ENCODE peak calls at places on chromosome 11, in six cellular contexts. X, R, W, G, H and N are unnamed samples.

GRCh38 chr11:57641011-57641410 is 8.7 kb downstream of the YPEL4 start:
- DNase-seq in X (no peak), R (peak; percentile 65), W (no peak), G (no peak), H (peak; percentile 72), N (no peak)

GRCh38 chr11:35167451-35167954 is 28.5 kb downstream of the CD44 start:
- DNase-seq in X (no peak), R (peak; percentile 76), W (no peak), G (no peak), H (no peak), N (no peak)

GRCh38 chr11:66420671-66421476 is at the start of gene NPAS4:
- DNase-seq in X (no peak), R (no peak), W (no peak), G (no peak), H (no peak), N (no peak)

GRCh38 chr11:86091566-86091965 is 22.7 kb upstream of the PICALM start:
- DNase-seq in X (peak; percentile 78), R (peak; percentile 76), W (no peak), G (peak; percentile 82), H (no peak), N (no peak)

GRCh38 chr11:68468217-68468828 is 7.8 kb downstream of the PPP6R3 start:
- DNase-seq in X (no peak), R (no peak), W (no peak), G (no peak), H (no peak), N (no peak)

GRCh38 chr11:15665368-15665871 is 550.7 kb downstream of the INSC start:
- DNase-seq in X (peak; percentile 55), R (peak; percentile 54), W (no peak), G (peak; percentile 72), H (peak; percentile 23), N (peak; percentile 49)

GRCh38 chr11:120471131-120471530 is 40.4 kb upstream of the GRIK4 start:
- DNase-seq in X (peak; percentile 8), R (peak; percentile 77), W (no peak), G (peak; percentile 89), H (no peak), N (peak; percentile 13)

GRCh38 chr11:128690746-128691091 is 3.2 kb upstream of the FLI1 start:
- DNase-seq in X (no peak), R (no peak), W (no peak), G (no peak), H (peak; percentile 69), N (no peak)

GRCh38 chr11:123249354-123249753 is 54.3 kb upstream of the CLMP start:
- DNase-seq in X (no peak), R (no peak), W (no peak), G (peak; percentile 28), H (no peak), N (peak; percentile 24)

GRCh38 chr11:34432822-34433221 is 5.9 kb upstream of the CAT start:
- DNase-seq in X (no peak), R (no peak), W (no peak), G (no peak), H (no peak), N (no peak)

GRCh38 chr11:34269031-34269430 is 88.8 kb downstream of the ABTB2 start:
- DNase-seq in X (no peak), R (no peak), W (no peak), G (no peak), H (no peak), N (no peak)

GRCh38 chr11:44095506-44096359 is at the start of gene EXT2:
- DNase-seq in X (peak; percentile 75), R (peak; percentile 94), W (peak; percentile 81), G (peak; percentile 76), H (peak; percentile 96), N (peak; percentile 80)

GRCh38 chr11:117574551-117574950 is 222.5 kb downstream of the DSCAML1 start:
- DNase-seq in X (no peak), R (no peak), W (no peak), G (no peak), H (no peak), N (no peak)

GRCh38 chr11:47437746-47438418 is 11.1 kb downstream of the RAPSN start:
- DNase-seq in X (no peak), R (no peak), W (no peak), G (no peak), H (no peak), N (no peak)

GRCh38 chr11:70756756-70757155 is 358.4 kb downstream of the CTTN start:
- DNase-seq in X (no peak), R (no peak), W (no peak), G (no peak), H (peak; percentile 24), N (no peak)

GRCh38 chr11:33624082-33624481 is 76.5 kb downstream of the C11orf91 start:
- DNase-seq in X (no peak), R (no peak), W (no peak), G (no peak), H (no peak), N (no peak)

GRCh38 chr11:108697872-108698473 is 33.1 kb downstream of the DDX10 start:
- DNase-seq in X (peak; percentile 61), R (peak; percentile 88), W (peak; percentile 39), G (peak; percentile 82), H (peak; percentile 76), N (peak; percentile 79)

GRCh38 chr11:66636411-66636810 is 2.1 kb upstream of the RBM4 start:
- DNase-seq in X (no peak), R (no peak), W (no peak), G (no peak), H (no peak), N (no peak)

GRCh38 chr11:131038597-131038996 is 122.3 kb upstream of the SNX19 start:
- DNase-seq in X (peak; percentile 32), R (no peak), W (peak; percentile 35), G (no peak), H (peak; percentile 67), N (peak; percentile 79)

GRCh38 chr11:39361557-39361956 is 2097.9 kb downstream of the LRRC4C start:
- DNase-seq in X (no peak), R (no peak), W (no peak), G (no peak), H (no peak), N (no peak)

GRCh38 chr11:22671751-22672150 is 5.3 kb downstream of the GAS2 start:
- DNase-seq in X (no peak), R (no peak), W (no peak), G (peak; percentile 3), H (no peak), N (peak; percentile 37)

GRCh38 chr11:46072172-46072964 is 48.9 kb downstream of the PHF21A start:
- DNase-seq in X (no peak), R (no peak), W (no peak), G (no peak), H (no peak), N (no peak)

DNA sequence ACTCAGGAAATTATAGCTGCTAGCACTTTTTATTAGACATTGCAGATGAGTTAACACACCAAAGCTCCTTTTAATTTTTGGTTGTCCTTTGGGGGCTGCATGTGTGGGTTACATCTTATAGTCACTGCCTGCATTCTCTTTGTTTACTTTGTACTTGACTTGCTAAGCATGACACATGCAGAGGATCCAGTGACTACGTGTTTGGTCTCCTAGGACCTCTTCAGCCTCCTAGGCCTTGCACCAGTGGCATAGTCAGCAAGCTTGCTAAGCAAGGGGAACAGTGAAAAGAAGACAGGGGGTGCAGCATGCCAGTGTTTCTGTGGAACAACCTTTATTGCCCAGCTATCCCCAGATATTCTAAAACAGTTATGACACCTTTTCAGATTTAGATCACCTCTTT is 108.2 kb downstream of the PAX6 start:
- DNase-seq in X (no peak), R (no peak), W (no peak), G (peak; percentile 67), H (no peak), N (peak; percentile 69)
- H3K9ac ChIP-seq in X (no peak overlapping the region), R (no peak overlapping the region), W (no peak overlapping the region), G (no peak overlapping the region), H (no peak overlapping the region), N (no peak overlapping the region)

DNA sequence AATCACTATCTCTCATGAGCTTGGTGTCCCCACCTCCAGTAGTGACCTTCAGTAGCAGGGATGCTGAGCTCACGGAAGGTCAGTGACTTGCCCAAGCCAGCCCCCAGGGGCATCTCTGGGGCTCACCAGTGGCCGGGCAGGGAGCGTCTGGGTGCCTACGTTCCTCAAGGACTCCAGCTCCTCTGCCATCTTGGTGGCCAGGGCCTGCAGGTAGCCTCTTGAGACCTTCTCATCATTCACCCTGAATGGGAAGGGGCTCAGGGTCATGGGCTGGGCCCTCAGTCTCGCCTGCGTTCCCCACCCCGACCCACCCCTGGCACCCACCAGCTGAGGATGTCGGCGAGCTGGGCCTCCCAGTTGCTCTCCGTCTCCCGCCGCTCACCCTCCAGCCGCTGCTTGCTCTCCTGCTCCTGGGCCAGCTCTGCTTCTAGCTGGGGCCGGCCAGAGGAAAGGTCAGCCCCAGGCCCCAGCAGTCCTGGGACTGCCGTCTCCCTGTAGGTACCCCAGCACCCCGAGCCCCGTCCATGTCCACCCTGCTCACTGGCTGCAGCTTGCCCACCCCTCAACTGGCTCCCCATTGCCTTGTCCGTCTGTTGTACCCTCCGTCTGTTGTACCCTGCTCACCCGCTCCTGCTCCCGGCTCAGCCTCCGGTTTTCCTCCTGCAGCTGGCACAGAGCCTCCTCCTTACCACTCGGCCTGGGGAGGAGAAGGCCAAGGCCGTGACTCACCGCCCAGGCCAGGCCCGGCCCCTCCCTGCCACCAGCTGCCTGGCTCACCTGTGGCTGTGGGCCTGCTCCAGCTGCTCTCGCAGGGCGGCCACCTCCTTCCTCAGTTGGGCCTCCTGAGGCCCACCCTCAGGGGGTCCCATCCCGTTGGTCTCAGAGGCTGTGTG is 9.5 kb downstream of the CDC42BPG start:
- DNase-seq in X (peak; percentile 85), R (no peak), W (no peak), G (no peak), H (no peak), N (peak; percentile 96)
- H3K4me1 ChIP-seq in X (peaks cover 19% of the 10 kb centered on the region), R (no peaks in the 10 kb centered on the region), W (peaks cover 5% of the 10 kb centered on the region), G (no peaks in the 10 kb centered on the region), H (no peaks in the 10 kb centered on the region), N (peaks cover 16% of the 10 kb centered on the region)

GRCh38 chr11:61489833-61490585 is 18.5 kb upstream of the LRRC10B start:
- DNase-seq in X (no peak), R (peak; percentile 78), W (no peak), G (peak; percentile 10), H (peak; percentile 80), N (peak; percentile 25)
- H3K9ac ChIP-seq in X (no peak overlapping the region), R (no peak overlapping the region), W (peak overlapping the region; percentile 67), G (no peak overlapping the region), H (no peak overlapping the region), N (no peak overlapping the region)

GRCh38 chr11:11620251-11620965 is 1.4 kb downstream of the GALNT18 start:
- DNase-seq in X (peak; percentile 68), R (peak; percentile 5), W (no peak), G (peak; percentile 12), H (peak; percentile 86), N (peak; percentile 60)
- H3K4me1 ChIP-seq in X (peaks cover 22% of the 10 kb centered on the region), R (peaks cover 13% of the 10 kb centered on the region), W (no peaks in the 10 kb centered on the region), G (peaks cover 4% of the 10 kb centered on the region), H (peaks cover 24% of the 10 kb centered on the region), N (peaks cover 23% of the 10 kb centered on the region)

GRCh38 chr11:95999604-96000003 is 75.7 kb upstream of the MTMR2 start:
- DNase-seq in X (no peak), R (no peak), W (no peak), G (no peak), H (no peak), N (no peak)
- H3K9ac ChIP-seq in X (peak overlapping the region; percentile 28), R (peak overlapping the region; percentile 73), W (no peak overlapping the region), G (no peak overlapping the region), H (no peak overlapping the region), N (no peak overlapping the region)

GRCh38 chr11:73262851-73263495 is 9.2 kb upstream of the P2RY6 start:
- DNase-seq in X (peak; percentile 57), R (peak; percentile 22), W (no peak), G (peak; percentile 52), H (peak; percentile 31), N (peak; percentile 66)
- H3K4me1 ChIP-seq in X (peaks cover 12% of the 10 kb centered on the region), R (peaks cover 19% of the 10 kb centered on the region), W (peaks cover 3% of the 10 kb centered on the region), G (peaks cover 10% of the 10 kb centered on the region), H (no peaks in the 10 kb centered on the region), N (peaks cover 13% of the 10 kb centered on the region)

GRCh38 chr11:96186806-96187205 is 156.2 kb downstream of the MAML2 start:
- DNase-seq in X (peak; percentile 55), R (no peak), W (no peak), G (no peak), H (no peak), N (peak; percentile 75)
- H3K9ac ChIP-seq in X (peak overlapping the region; percentile 20), R (peak overlapping the region; percentile 62), W (no peak overlapping the region), G (no peak overlapping the region), H (no peak overlapping the region), N (peak overlapping the region; percentile 6)